ENCODE peak calls at places on chromosomes 3 and 15, in ten cellular contexts. Q is HTR-8/SVneo, M is dorsolateral prefrontal cortex, K is GM12891, V is lower lobe of right lung, J is iris pigment epithelial cell, I is neuronal stem cell, E is AML-193, C is DMS 273 treated with DMSO at 0.1 percent for 48 hours, Z is putamen. A is an unnamed sample.

GRCh38 chr15:101370330-101371024 is 75.4 kb upstream of the SNRPA1 start:
- DNase-seq in Q (no peak), M (no peak), K (no peak), V (no peak), J (no peak), I (no peak), E (no peak), C (no peak), Z (no peak), A (no peak)

GRCh38 chr3:102570551-102570950 is 135.7 kb downstream of the ZPLD1 start:
- DNase-seq in Q (no peak), M (no peak), K (no peak), V (no peak), J (no peak), I (no peak), E (no peak), C (no peak), Z (no peak), A (no peak)

GRCh38 chr3:44412365-44412764 is 65.1 kb downstream of the ZNF445 start:
- DNase-seq in Q (no peak), M (no peak), K (no peak), V (no peak), J (no peak), I (no peak), E (no peak), C (no peak), Z (no peak), A (no peak)

GRCh38 chr15:88909956-88910831 is 3.0 kb downstream of the MFGE8 start:
- DNase-seq in Q (no peak), M (no peak), K (no peak), V (no peak), J (no peak), I (no peak), E (no peak), C (no peak), Z (no peak), A (peak)

GRCh38 chr15:29538110-29538509 is 268.5 kb upstream of the NSMCE3 start:
- DNase-seq in Q (no peak), M (no peak), K (no peak), V (no peak), J (peak), I (no peak), E (no peak), C (no peak), Z (no peak), A (no peak)

GRCh38 chr3:42192334-42193200 is 73.4 kb downstream of the CCK start:
- DNase-seq in Q (no peak), M (no peak), K (no peak), V (no peak), J (peak), I (no peak), E (peak), C (no peak), Z (no peak), A (no peak)

GRCh38 chr15:88613074-88613944 is 7.8 kb upstream of the AEN start:
- DNase-seq in Q (no peak), M (no peak), K (no peak), V (no peak), J (peak), I (no peak), E (no peak), C (no peak), Z (no peak), A (no peak)

GRCh38 chr3:32960404-32961160 is 9.1 kb downstream of the CCR4 start:
- DNase-seq in Q (no peak), M (no peak), K (no peak), V (no peak), J (no peak), I (no peak), E (no peak), C (no peak), Z (no peak), A (no peak)

GRCh38 chr3:5581743-5582142 is 394.2 kb downstream of the EDEM1 start:
- DNase-seq in Q (no peak), M (no peak), K (no peak), V (no peak), J (no peak), I (no peak), E (no peak), C (no peak), Z (no peak), A (no peak)

GRCh38 chr3:115785782-115786181 is 162.5 kb downstream of the GAP43 start:
- DNase-seq in Q (no peak), M (no peak), K (no peak), V (no peak), J (no peak), I (no peak), E (no peak), C (no peak), Z (no peak), A (no peak)

GRCh38 chr3:59451800-59452741 is 402.2 kb upstream of the CFAP20DC start:
- DNase-seq in Q (no peak), M (no peak), K (no peak), V (no peak), J (no peak), I (no peak), E (no peak), C (no peak), Z (no peak), A (no peak)

GRCh38 chr3:52650437-52650836 is 35.3 kb downstream of the PBRM1 start:
- DNase-seq in Q (no peak), M (no peak), K (no peak), V (no peak), J (peak), I (no peak), E (no peak), C (no peak), Z (no peak), A (no peak)

GRCh38 chr15:70214266-70214665 is 116.5 kb upstream of the TLE3 start:
- DNase-seq in Q (no peak), M (no peak), K (no peak), V (no peak), J (no peak), I (no peak), E (no peak), C (no peak), Z (no peak), A (no peak)

GRCh38 chr15:76208084-76208785 is 103.0 kb downstream of the ETFA start:
- DNase-seq in Q (no peak), M (no peak), K (no peak), V (no peak), J (no peak), I (no peak), E (no peak), C (no peak), Z (no peak), A (no peak)

GRCh38 chr3:37666618-37667017 is 195.1 kb upstream of the CTDSPL start:
- DNase-seq in Q (no peak), M (no peak), K (no peak), V (no peak), J (no peak), I (no peak), E (no peak), C (no peak), Z (no peak), A (no peak)

GRCh38 chr3:148865039-148865438 is at the start of gene CPA3:
- DNase-seq in Q (no peak), M (no peak), K (no peak), V (no peak), J (no peak), I (no peak), E (no peak), C (no peak), Z (no peak), A (no peak)

GRCh38 chr15:71685420-71685993 is 124.8 kb upstream of the NR2E3 start:
- DNase-seq in Q (peak), M (no peak), K (no peak), V (no peak), J (peak), I (no peak), E (no peak), C (no peak), Z (no peak), A (no peak)

GRCh38 chr3:177431525-177432255 is 234.4 kb upstream of the TBL1XR1 start:
- DNase-seq in Q (no peak), M (no peak), K (no peak), V (no peak), J (no peak), I (peak), E (no peak), C (no peak), Z (no peak), A (no peak)

GRCh38 chr3:123396171-123397049 is 52.5 kb downstream of the ADCY5 start:
- DNase-seq in Q (no peak), M (no peak), K (no peak), V (no peak), J (no peak), I (no peak), E (no peak), C (no peak), Z (no peak), A (no peak)

GRCh38 chr15:91649922-91650321 is 203.6 kb upstream of the SLCO3A1 start:
- DNase-seq in Q (no peak), M (no peak), K (no peak), V (no peak), J (no peak), I (no peak), E (no peak), C (no peak), Z (no peak), A (no peak)

GRCh38 chr3:57974796-57975388 is 33.3 kb upstream of the FLNB start:
- DNase-seq in Q (peak), M (no peak), K (no peak), V (no peak), J (peak), I (no peak), E (no peak), C (no peak), Z (no peak), A (no peak)

GRCh38 chr3:56917337-56917697 is 115.6 kb upstream of the ARHGEF3 start:
- DNase-seq in Q (no peak), M (no peak), K (no peak), V (no peak), J (no peak), I (no peak), E (no peak), C (no peak), Z (no peak), A (no peak)

GRCh38 chr15:88187195-88187594 is 69.3 kb downstream of the NTRK3 start:
- DNase-seq in Q (peak), M (peak), K (no peak), V (no peak), J (no peak), I (no peak), E (no peak), C (no peak), Z (peak), A (no peak)

GRCh38 chr15:94532226-94532625 is 300.9 kb downstream of the MCTP2 start:
- DNase-seq in Q (no peak), M (no peak), K (no peak), V (no peak), J (no peak), I (no peak), E (no peak), C (no peak), Z (no peak), A (no peak)

GRCh38 chr3:141060287-141060686 is 9.1 kb downstream of the SPSB4 start:
- DNase-seq in Q (no peak), M (no peak), K (no peak), V (no peak), J (no peak), I (no peak), E (no peak), C (no peak), Z (no peak), A (no peak)

GRCh38 chr3:47152578-47152977 is 11.3 kb downstream of the SETD2 start:
- DNase-seq in Q (no peak), M (no peak), K (no peak), V (no peak), J (peak), I (no peak), E (no peak), C (no peak), Z (peak), A (no peak)

GRCh38 chr3:97764186-97765055 is at the start of gene ARL6:
- DNase-seq in Q (peak), M (peak), K (peak), V (peak), J (peak), I (peak), E (peak), C (peak), Z (peak), A (peak)

GRCh38 chr15:29934251-29934650 is 112.0 kb upstream of the TJP1 start:
- DNase-seq in Q (no peak), M (no peak), K (no peak), V (no peak), J (peak), I (no peak), E (no peak), C (no peak), Z (no peak), A (no peak)

GRCh38 chr3:191220908-191221307 is 21.9 kb downstream of the OSTN start:
- DNase-seq in Q (no peak), M (no peak), K (no peak), V (no peak), J (peak), I (no peak), E (no peak), C (no peak), Z (no peak), A (no peak)

GRCh38 chr15:66593219-66593780 is 27.5 kb upstream of the LCTL start:
- DNase-seq in Q (no peak), M (peak), K (no peak), V (peak), J (no peak), I (no peak), E (no peak), C (no peak), Z (no peak), A (no peak)

GRCh38 chr15:65344214-65344908 is 33.4 kb downstream of the IGDCC3 start:
- DNase-seq in Q (no peak), M (no peak), K (no peak), V (no peak), J (no peak), I (no peak), E (no peak), C (no peak), Z (no peak), A (peak)

GRCh38 chr15:51818156-51818555 is 11.3 kb upstream of the TMOD3 start:
- DNase-seq in Q (no peak), M (no peak), K (no peak), V (no peak), J (no peak), I (no peak), E (no peak), C (no peak), Z (no peak), A (no peak)

GRCh38 chr3:129085818-129086217 is 25.2 kb downstream of the GP9 start:
- DNase-seq in Q (no peak), M (no peak), K (no peak), V (no peak), J (no peak), I (no peak), E (no peak), C (no peak), Z (no peak), A (no peak)

GRCh38 chr3:76039431-76039830 is 254.1 kb upstream of the ZNF717 start:
- DNase-seq in Q (no peak), M (no peak), K (no peak), V (no peak), J (peak), I (no peak), E (no peak), C (no peak), Z (no peak), A (no peak)

A was measured in left lung.